ENCODE peak calls at places on chromosomes 6 and 20, in eight cellular contexts. C is GM04504, O is thoracic aorta, A is IMR-90, J is NCI-H524, B is AG10803, F is NCI-H460, P is ovary. K is an unnamed sample.

GRCh38 chr6:163369628-163370365 is 44.7 kb upstream of the QKI start:
- DNase-seq in F (no peak), C (no peak), J (no peak), A (no peak), B (no peak), O (no peak), P (no peak), K (no peak)

GRCh38 chr6:138025528-138025941 is 81.7 kb downstream of the PERP start:
- DNase-seq in O (no peak), B (no peak), A (no peak), F (no peak), P (no peak), J (no peak), C (no peak), K (no peak)

GRCh38 chr20:33839591-33839990 is 28.4 kb downstream of the CHMP4B start:
- DNase-seq in F (no peak), C (no peak), P (no peak), O (no peak), B (no peak), A (no peak), J (no peak), K (no peak)

GRCh38 chr20:54267510-54268003 is 59.7 kb downstream of the PFDN4 start:
- DNase-seq in J (no peak), B (peak), P (no peak), F (no peak), O (no peak), C (no peak), A (peak), K (peak)

GRCh38 chr6:125598422-125598821 is 151.0 kb upstream of the HEY2 start:
- DNase-seq in C (peak), J (peak), F (peak), P (no peak), A (peak), O (peak), B (peak), K (no peak)

GRCh38 chr6:130794010-130794675 is 33.1 kb upstream of the SMLR1 start:
- DNase-seq in O (no peak), P (no peak), F (no peak), C (no peak), B (no peak), J (no peak), A (no peak), K (no peak)

GRCh38 chr6:302760-303159 is 10.5 kb downstream of the DUSP22 start:
- DNase-seq in F (no peak), A (no peak), J (no peak), B (no peak), O (no peak), P (no peak), C (no peak), K (no peak)

GRCh38 chr20:58040447-58041290 is 187.8 kb downstream of the ANKRD60 start:
- DNase-seq in A (no peak), J (no peak), B (no peak), O (no peak), C (no peak), P (no peak), F (no peak), K (no peak)

GRCh38 chr6:152472325-152472724 is 164.8 kb downstream of the SYNE1 start:
- DNase-seq in B (peak), A (no peak), O (no peak), F (no peak), P (no peak), J (no peak), C (no peak), K (no peak)

GRCh38 chr20:24100370-24101011 is 111.9 kb upstream of the GGTLC1 start:
- DNase-seq in J (peak), P (no peak), A (peak), B (peak), C (peak), F (peak), O (no peak), K (peak)

GRCh38 chr6:147166360-147166944 is 37.8 kb upstream of the STXBP5 start:
- DNase-seq in J (no peak), C (no peak), A (peak), P (no peak), O (no peak), B (no peak), F (no peak), K (no peak)

GRCh38 chr6:11278207-11278559 is 45.7 kb upstream of the NEDD9 start:
- DNase-seq in F (no peak), C (no peak), P (no peak), A (no peak), J (no peak), B (no peak), O (no peak), K (no peak)

GRCh38 chr20:42118409-42119125 is 500.4 kb upstream of the CHD6 start:
- DNase-seq in A (no peak), O (no peak), B (no peak), J (no peak), F (no peak), C (no peak), P (no peak), K (no peak)

GRCh38 chr6:69594405-69594804 is 202.4 kb downstream of the LMBRD1 start:
- DNase-seq in J (no peak), F (no peak), C (no peak), P (no peak), O (no peak), A (no peak), B (no peak), K (no peak)

GRCh38 chr6:128827675-128828464 is 55.1 kb upstream of the LAMA2 start:
- DNase-seq in A (peak), J (no peak), O (no peak), P (no peak), B (no peak), F (no peak), C (no peak), K (no peak)

GRCh38 chr6:141169419-141169818 is 963.3 kb upstream of the GJE1 start:
- DNase-seq in C (peak), F (no peak), B (peak), J (peak), A (peak), P (no peak), O (no peak), K (no peak)

GRCh38 chr6:161377116-161377515 is 103.3 kb upstream of the AGPAT4 start:
- DNase-seq in F (no peak), J (no peak), B (no peak), P (no peak), C (no peak), A (no peak), O (no peak), K (no peak)

GRCh38 chr6:25485820-25486559 is 166.0 kb upstream of the SCGN start:
- DNase-seq in F (no peak), C (no peak), J (peak), P (no peak), A (no peak), O (no peak), B (peak), K (no peak)

GRCh38 chr6:134686071-134686470 is 263.8 kb downstream of the ALDH8A1 start:
- DNase-seq in J (no peak), O (no peak), P (no peak), B (peak), A (peak), C (no peak), F (no peak), K (no peak)

GRCh38 chr6:47655719-47656595 is 42.4 kb upstream of the ADGRF4 start:
- DNase-seq in A (no peak), C (no peak), O (no peak), F (no peak), B (no peak), J (no peak), P (no peak), K (peak)

GRCh38 chr6:71392286-71392685 is 103.7 kb downstream of the OGFRL1 start:
- DNase-seq in O (no peak), B (no peak), A (peak), P (no peak), F (no peak), J (no peak), C (no peak), K (no peak)

GRCh38 chr6:169165561-169166300 is 87.9 kb downstream of the THBS2 start:
- DNase-seq in F (no peak), J (no peak), B (no peak), C (no peak), A (peak), O (no peak), P (no peak), K (no peak)

GRCh38 chr6:6008648-6009421 is 2.1 kb upstream of the NRN1 start:
- DNase-seq in A (no peak), J (peak), P (peak), B (peak), C (peak), F (peak), O (no peak), K (peak)

K was measured in HCT116.